ENCODE peak calls at places on chromosomes 7 and 10, in seven cellular contexts. T is GM10248; J is tibial artery; H is activated CD8-positive, alpha-beta T cell treated with anti-CD3 and anti-CD28 coated beads for 36 hours; Q is adrenal gland; R is fibroblast of lung; I is psoas muscle. E is an unnamed sample.

GRCh38 chr10:35843524-35844171 is 201.6 kb upstream of the FZD8 start:
- DNase-seq in T (no peak), J (no peak), H (no peak), Q (peak; percentile 16), R (no peak), I (no peak), E (no peak)

GRCh38 chr10:43122096-43122495 is 16.1 kb upstream of the CSGALNACT2 start:
- DNase-seq in T (no peak), J (no peak), H (no peak), Q (no peak), R (no peak), I (no peak), E (no peak)

GRCh38 chr7:130632111-130632510 is 36.4 kb downstream of the COPG2 start:
- DNase-seq in T (no peak), J (no peak), H (no peak), Q (no peak), R (peak; percentile 26), I (no peak), E (no peak)

GRCh38 chr7:24325708-24326107 is 41.7 kb downstream of the NPY start:
- DNase-seq in T (no peak), J (no peak), H (no peak), Q (no peak), R (no peak), I (no peak), E (peak; percentile 10)

GRCh38 chr10:101250136-101250535 is 20.9 kb upstream of the LBX1 start:
- DNase-seq in T (no peak), J (no peak), H (no peak), Q (no peak), R (no peak), I (no peak), E (no peak)

GRCh38 chr7:253491-254336 is 36.3 kb upstream of the FOXL3 start:
- DNase-seq in T (no peak), J (no peak), H (no peak), Q (no peak), R (no peak), I (peak; percentile 13), E (no peak)

GRCh38 chr10:126663328-126663727 is 7.2 kb downstream of the C10orf90 start:
- DNase-seq in T (no peak), J (peak; percentile 79), H (peak; percentile 41), Q (no peak), R (peak; percentile 55), I (peak; percentile 60), E (no peak)

GRCh38 chr7:135238112-135238744 is 4.6 kb downstream of the STRA8 start:
- DNase-seq in T (no peak), J (no peak), H (peak; percentile 20), Q (no peak), R (no peak), I (no peak), E (no peak)

GRCh38 chr7:122006687-122007086 is 133.7 kb downstream of the PTPRZ1 start:
- DNase-seq in T (no peak), J (no peak), H (no peak), Q (no peak), R (no peak), I (no peak), E (no peak)

GRCh38 chr7:124915242-124915641 is 14.4 kb downstream of the POT1 start:
- DNase-seq in T (no peak), J (no peak), H (no peak), Q (no peak), R (no peak), I (no peak), E (no peak)

GRCh38 chr10:91587710-91588638 is 44.9 kb downstream of the PPP1R3C start:
- DNase-seq in T (no peak), J (peak; percentile 46), H (no peak), Q (peak; percentile 39), R (peak; percentile 79), I (no peak), E (no peak)

GRCh38 chr10:113539789-113540188 is 13.1 kb upstream of the HABP2 start:
- DNase-seq in T (no peak), J (peak; percentile 41), H (no peak), Q (peak; percentile 71), R (peak; percentile 19), I (peak; percentile 45), E (no peak)

GRCh38 chr10:70619271-70620019 is 16.9 kb upstream of the PRF1 start:
- DNase-seq in T (peak; percentile 22), J (no peak), H (no peak), Q (no peak), R (peak; percentile 50), I (no peak), E (no peak)

GRCh38 chr7:29289156-29290021 is 94.8 kb downstream of the CHN2 start:
- DNase-seq in T (peak; percentile 27), J (peak; percentile 54), H (no peak), Q (no peak), R (peak; percentile 71), I (peak; percentile 37), E (peak; percentile 18)

GRCh38 chr10:114767101-114767588 is 54.4 kb upstream of the FHIP2A start:
- DNase-seq in T (no peak), J (no peak), H (no peak), Q (peak; percentile 29), R (peak; percentile 62), I (no peak), E (no peak)

GRCh38 chr10:52566471-52567246 is 205.9 kb downstream of the MBL2 start:
- DNase-seq in T (no peak), J (no peak), H (no peak), Q (no peak), R (peak; percentile 83), I (no peak), E (peak; percentile 3)

GRCh38 chr7:138945806-138946205 is 35.4 kb downstream of the KIAA1549 start:
- DNase-seq in T (no peak), J (no peak), H (no peak), Q (no peak), R (no peak), I (no peak), E (no peak)

GRCh38 chr7:44884553-44885393 is 557 bp downstream of the PURB start:
- DNase-seq in T (peak; percentile 38), J (peak; percentile 45), H (peak; percentile 63), Q (peak; percentile 50), R (peak; percentile 74), I (peak; percentile 66), E (peak; percentile 57)

GRCh38 chr10:1121311-1121970 is 65.3 kb downstream of the WDR37 start:
- DNase-seq in T (no peak), J (no peak), H (no peak), Q (no peak), R (no peak), I (no peak), E (no peak)

GRCh38 chr10:12638103-12638502 is 288.8 kb downstream of the CAMK1D start:
- DNase-seq in T (no peak), J (no peak), H (peak; percentile 38), Q (no peak), R (peak; percentile 19), I (no peak), E (peak; percentile 30)

GRCh38 chr7:132865766-132866531 is 215.9 kb downstream of the CHCHD3 start:
- DNase-seq in T (no peak), J (no peak), H (no peak), Q (no peak), R (peak; percentile 4), I (no peak), E (no peak)

GRCh38 chr7:94848531-94848930 is 58.9 kb upstream of the PPP1R9A start:
- DNase-seq in T (no peak), J (no peak), H (no peak), Q (no peak), R (no peak), I (no peak), E (no peak)

GRCh38 chr7:25624001-25624400 is 395.7 kb upstream of the NPVF start:
- DNase-seq in T (no peak), J (no peak), H (no peak), Q (no peak), R (no peak), I (no peak), E (no peak)

GRCh38 chr10:48981310-48981907 is 41.8 kb upstream of the LRRC18 start:
- DNase-seq in T (peak; percentile 76), J (peak; percentile 46), H (peak; percentile 50), Q (peak; percentile 68), R (peak; percentile 40), I (peak; percentile 64), E (peak; percentile 67)

GRCh38 chr10:48978318-48978717 is 38.7 kb upstream of the LRRC18 start:
- DNase-seq in T (no peak), J (no peak), H (no peak), Q (no peak), R (no peak), I (no peak), E (no peak)

GRCh38 chr10:48973065-48973464 is 33.4 kb upstream of the LRRC18 start:
- DNase-seq in T (no peak), J (no peak), H (no peak), Q (no peak), R (no peak), I (no peak), E (no peak)

GRCh38 chr10:48974757-48975156 is 35.1 kb upstream of the LRRC18 start:
- DNase-seq in T (no peak), J (no peak), H (no peak), Q (no peak), R (no peak), I (no peak), E (no peak)

GRCh38 chr10:48976208-48976607 is 36.6 kb upstream of the LRRC18 start:
- DNase-seq in T (no peak), J (no peak), H (peak; percentile 6), Q (peak; percentile 31), R (peak; percentile 4), I (no peak), E (no peak)
- TF ChIP-seq CTCF in T (no peak), J (peak; percentile 16), H (no peak), Q (peak; percentile 37), R (no peak), I (peak; percentile 22), E (no peak)

GRCh38 chr7:74121401-74122249 is 38.0 kb downstream of the LIMK1 start:
- DNase-seq in T (no peak), J (no peak), H (no peak), Q (no peak), R (no peak), I (no peak), E (no peak)

GRCh38 chr7:74115326-74115725 is 31.7 kb downstream of the LIMK1 start:
- DNase-seq in T (no peak), J (no peak), H (no peak), Q (no peak), R (no peak), I (no peak), E (no peak)

GRCh38 chr7:74119831-74120230 is 36.2 kb downstream of the LIMK1 start:
- DNase-seq in T (no peak), J (no peak), H (no peak), Q (no peak), R (no peak), I (no peak), E (no peak)
- TF ChIP-seq CTCF in T (no peak), J (no peak), H (no peak), Q (no peak), R (no peak), I (no peak), E (no peak)

GRCh38 chr7:34759477-34760125 is 101.6 kb downstream of the NPSR1 start:
- DNase-seq in T (no peak), J (no peak), H (no peak), Q (no peak), R (peak; percentile 54), I (no peak), E (peak; percentile 9)
- TF ChIP-seq CTCF in T (peak; percentile 42), J (no peak), H (peak; percentile 41), Q (peak; percentile 63), R (peak; percentile 78), I (peak; percentile 29), E (peak; percentile 11)

DNA sequence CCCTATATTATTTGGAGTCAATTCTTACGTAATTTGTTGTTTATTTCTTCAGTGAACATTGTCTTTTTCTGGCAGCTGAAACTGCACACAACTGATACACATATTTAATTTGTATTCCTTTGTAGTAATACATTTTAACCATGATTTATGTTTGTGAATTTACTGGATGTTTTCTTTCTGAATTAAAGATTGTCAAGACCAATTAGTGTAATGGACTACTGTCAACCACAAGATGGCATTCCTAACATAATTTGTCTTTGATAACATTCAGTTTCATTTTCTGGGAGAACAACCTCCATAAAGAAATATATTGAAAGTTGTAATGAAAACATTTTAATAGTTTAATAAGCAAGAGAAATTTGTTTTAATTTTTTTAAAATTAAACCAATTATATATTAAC is 10.1 kb downstream of the THNSL1 start:
- DNase-seq in T (no peak), J (no peak), H (no peak), Q (no peak), R (peak; percentile 7), I (no peak), E (no peak)
- TF ChIP-seq CTCF in T (no peak), J (no peak), H (no peak), Q (peak; percentile 49), R (no peak), I (peak; percentile 22), E (no peak)